ENCODE peak calls at places on chromosome 3, in seven cellular contexts. A is H7; O is mesendoderm; E is naive thymus-derived CD4-positive, alpha-beta T cell; N is lower lobe of right lung; J is transverse colon; Y is fibroblast of lung. I is an unnamed sample.

GRCh38 chr3:71087109-71088018 is 496.2 kb downstream of the FOXP1 start:
- DNase-seq in A (no peak), O (no peak), E (peak; percentile 76), N (no peak), J (no peak), Y (peak; percentile 71), I (peak; percentile 86)

GRCh38 chr3:153221748-153222162 is 59.7 kb downstream of the RAP2B start:
- DNase-seq in A (no peak), O (peak; percentile 78), E (peak; percentile 88), N (peak; percentile 60), J (peak; percentile 49), Y (peak; percentile 99), I (peak; percentile 77)

GRCh38 chr3:121748638-121749275 is 784 bp downstream of the GOLGB1 start:
- DNase-seq in A (no peak), O (no peak), E (peak; percentile 17), N (peak; percentile 81), J (peak; percentile 78), Y (peak; percentile 78), I (peak; percentile 15)

GRCh38 chr3:5581743-5582142 is 394.2 kb downstream of the EDEM1 start:
- DNase-seq in A (no peak), O (no peak), E (no peak), N (no peak), J (no peak), Y (no peak), I (no peak)

GRCh38 chr3:66464512-66464894 is 36.3 kb downstream of the LRIG1 start:
- DNase-seq in A (no peak), O (peak; percentile 52), E (no peak), N (no peak), J (no peak), Y (no peak), I (no peak)

GRCh38 chr3:155585384-155585783 is 159.5 kb downstream of the PLCH1 start:
- DNase-seq in A (peak; percentile 37), O (peak; percentile 90), E (no peak), N (no peak), J (no peak), Y (peak; percentile 7), I (no peak)

GRCh38 chr3:105367406-105368213 is 901 bp downstream of the ALCAM start:
- DNase-seq in A (peak; percentile 54), O (peak; percentile 94), E (peak; percentile 41), N (peak; percentile 88), J (peak; percentile 84), Y (peak; percentile 76), I (peak; percentile 70)

GRCh38 chr3:119294402-119294888 is 262 bp downstream of the ARHGAP31 start:
- DNase-seq in A (peak; percentile 73), O (no peak), E (peak; percentile 60), N (peak; percentile 86), J (peak; percentile 73), Y (no peak), I (peak; percentile 65)

GRCh38 chr3:150367771-150368170 is 40.3 kb upstream of the TSC22D2 start:
- DNase-seq in A (no peak), O (no peak), E (no peak), N (no peak), J (no peak), Y (peak; percentile 21), I (no peak)

GRCh38 chr3:193190387-193190786 is 50.6 kb upstream of the PLAAT1 start:
- DNase-seq in A (peak; percentile 68), O (peak; percentile 93), E (no peak), N (no peak), J (no peak), Y (peak; percentile 25), I (no peak)

GRCh38 chr3:190534386-190534785 is 20.5 kb downstream of the IL1RAP start:
- DNase-seq in A (no peak), O (no peak), E (no peak), N (no peak), J (no peak), Y (peak; percentile 18), I (no peak)

GRCh38 chr3:184335291-184335660 is 2.1 kb upstream of the FAM131A start:
- DNase-seq in A (no peak), O (no peak), E (no peak), N (no peak), J (no peak), Y (no peak), I (no peak)

GRCh38 chr3:128479558-128480086 is 12.9 kb upstream of the DNAJB8 start:
- DNase-seq in A (peak; percentile 56), O (no peak), E (no peak), N (no peak), J (no peak), Y (no peak), I (no peak)
- H3K27me3 ChIP-seq in A (peaks cover 90% of the 10 kb centered on the region), O (peaks cover 32% of the 10 kb centered on the region), E (peaks cover 7% of the 10 kb centered on the region), N (peaks cover 52% of the 10 kb centered on the region), J (peaks cover 83% of the 10 kb centered on the region), Y (peaks cover 1% of the 10 kb centered on the region), I (peaks cover 2% of the 10 kb centered on the region)

DNA sequence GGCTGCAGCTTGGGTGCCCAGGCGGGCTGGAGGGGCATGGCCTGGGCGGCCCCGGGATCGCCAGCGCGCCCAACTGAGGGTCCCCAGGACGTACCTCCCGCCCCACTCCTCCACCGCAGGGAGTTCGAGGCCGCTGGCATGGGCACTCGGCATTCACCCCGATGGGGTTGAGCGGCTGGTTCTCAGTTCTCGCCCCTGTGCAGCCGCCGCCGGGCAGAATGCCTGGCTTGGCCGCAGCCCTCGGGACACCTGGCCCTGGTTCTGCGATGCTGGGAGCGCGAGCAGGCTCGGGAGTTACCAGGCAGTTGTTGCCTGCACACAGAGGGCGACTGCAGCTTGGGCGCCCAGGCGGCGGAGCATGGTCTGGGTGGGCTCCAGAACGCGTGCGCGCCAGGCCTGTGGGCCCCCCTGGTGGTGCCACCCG is 121.4 kb downstream of the LMLN start:
- DNase-seq in A (peak; percentile 29), O (peak; percentile 3), E (no peak), N (no peak), J (no peak), Y (no peak), I (no peak)
- H3K27me3 ChIP-seq in A (peaks cover 34% of the 10 kb centered on the region), O (peaks cover 10% of the 10 kb centered on the region), E (peaks cover 21% of the 10 kb centered on the region), N (peaks cover 73% of the 10 kb centered on the region), J (peaks cover 96% of the 10 kb centered on the region), Y (peaks cover 10% of the 10 kb centered on the region), I (peaks cover 30% of the 10 kb centered on the region)

DNA sequence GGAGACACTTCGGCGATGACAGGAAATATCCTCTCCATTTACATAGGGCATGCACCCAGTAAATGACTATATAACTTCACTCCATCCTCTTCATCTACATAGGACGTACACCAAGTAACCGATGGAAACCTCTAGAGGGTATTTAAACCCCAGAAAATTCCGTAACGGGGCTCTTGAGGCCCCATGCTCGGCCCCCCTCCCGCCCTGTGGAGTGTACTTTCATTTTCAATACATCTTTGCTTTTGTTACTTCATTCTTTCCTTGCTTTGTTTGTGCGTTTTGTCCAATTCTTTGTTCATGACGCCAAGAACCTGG is 7.5 kb upstream of the FAM107A start:
- DNase-seq in A (no peak), O (no peak), E (no peak), N (no peak), J (no peak), Y (peak; percentile 30), I (no peak)
- H3K27me3 ChIP-seq in A (peaks cover 39% of the 10 kb centered on the region), O (peaks cover 19% of the 10 kb centered on the region), E (peaks cover 7% of the 10 kb centered on the region), N (peaks cover 21% of the 10 kb centered on the region), J (peaks cover 28% of the 10 kb centered on the region), Y (peaks cover 25% of the 10 kb centered on the region), I (peaks cover 23% of the 10 kb centered on the region)

GRCh38 chr3:129965937-129966336 is 8.6 kb upstream of the TRH start:
- DNase-seq in A (no peak), O (no peak), E (no peak), N (no peak), J (no peak), Y (no peak), I (no peak)

GRCh38 chr3:129962600-129962999 is 11.9 kb upstream of the TRH start:
- DNase-seq in A (no peak), O (no peak), E (no peak), N (no peak), J (no peak), Y (no peak), I (no peak)

GRCh38 chr3:129966876-129967275 is 7.6 kb upstream of the TRH start:
- DNase-seq in A (no peak), O (no peak), E (no peak), N (no peak), J (no peak), Y (no peak), I (no peak)

GRCh38 chr3:129958715-129959114 is 15.8 kb upstream of the TRH start:
- DNase-seq in A (no peak), O (no peak), E (no peak), N (no peak), J (no peak), Y (no peak), I (no peak)

GRCh38 chr3:129961142-129961541 is 13.4 kb upstream of the TRH start:
- DNase-seq in A (peak; percentile 33), O (peak; percentile 37), E (no peak), N (no peak), J (no peak), Y (no peak), I (no peak)
- H3K27me3 ChIP-seq in A (no peaks in the 10 kb centered on the region), O (no peaks in the 10 kb centered on the region), E (no peaks in the 10 kb centered on the region), N (no peaks in the 10 kb centered on the region), J (no peaks in the 10 kb centered on the region), Y (peaks cover 5% of the 10 kb centered on the region), I (peaks cover 2% of the 10 kb centered on the region)

GRCh38 chr3:22373182-22373581 is 622.2 kb upstream of the ZNF385D start:
- DNase-seq in A (peak; percentile 9), O (peak; percentile 2), E (no peak), N (no peak), J (no peak), Y (no peak), I (no peak)

GRCh38 chr3:22371036-22371435 is 620.0 kb upstream of the ZNF385D start:
- DNase-seq in A (no peak), O (no peak), E (no peak), N (no peak), J (no peak), Y (no peak), I (no peak)

GRCh38 chr3:22373827-22374226 is 622.8 kb upstream of the ZNF385D start:
- DNase-seq in A (no peak), O (no peak), E (no peak), N (no peak), J (no peak), Y (no peak), I (no peak)

GRCh38 chr3:22371592-22372291 is 620.7 kb upstream of the ZNF385D start:
- DNase-seq in A (peak; percentile 44), O (peak; percentile 19), E (no peak), N (peak; percentile 37), J (no peak), Y (no peak), I (no peak)

GRCh38 chr3:22372292-22372949 is 621.4 kb upstream of the ZNF385D start:
- DNase-seq in A (peak; percentile 74), O (peak; percentile 57), E (no peak), N (peak; percentile 38), J (no peak), Y (peak; percentile 4), I (no peak)
- H3K27me3 ChIP-seq in A (peaks cover 34% of the 10 kb centered on the region), O (peaks cover 3% of the 10 kb centered on the region), E (no peaks in the 10 kb centered on the region), N (peaks cover 26% of the 10 kb centered on the region), J (peaks cover 30% of the 10 kb centered on the region), Y (peaks cover 22% of the 10 kb centered on the region), I (no peaks in the 10 kb centered on the region)

DNA sequence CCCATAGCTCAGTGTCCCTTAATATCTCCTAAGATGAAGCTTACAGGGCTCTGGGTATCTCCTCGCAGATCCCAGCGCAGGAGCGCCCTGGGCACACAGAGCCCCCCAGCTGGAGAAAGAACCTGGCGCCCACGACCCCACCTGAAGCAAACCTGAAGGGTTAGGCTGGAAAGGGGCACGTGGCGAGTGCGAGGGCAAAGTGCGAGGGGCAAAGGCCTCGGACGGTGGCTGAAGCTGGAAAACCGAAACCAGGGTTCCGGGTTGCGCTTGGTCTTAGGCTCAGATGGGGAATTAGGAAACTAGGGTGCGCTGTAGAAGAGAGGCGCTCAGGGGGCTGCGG is 3.9 kb downstream of the SOX14 start:
- DNase-seq in A (peak; percentile 60), O (no peak), E (no peak), N (no peak), J (no peak), Y (no peak), I (no peak)
- H3K27me3 ChIP-seq in A (peaks cover 97% of the 10 kb centered on the region), O (peaks cover 89% of the 10 kb centered on the region), E (peaks cover 20% of the 10 kb centered on the region), N (peaks cover 100% of the 10 kb centered on the region), J (peaks cover 100% of the 10 kb centered on the region), Y (peaks cover 76% of the 10 kb centered on the region), I (peaks cover 31% of the 10 kb centered on the region)